ENCODE peak calls at places on chromosomes 7 and 10, in five cellular contexts. T is AG04450, S is HEK293T, F is H7, B is substantia nigra. G is an unnamed sample.
A peak's percentile ranks its signal among the peaks of the same experiment; 100 is the strongest.

GRCh38 chr10:24449334-24449740 is 240.4 kb downstream of the KIAA1217 start:
- DNase-seq in T (no peak), S (no peak), F (no peak), B (no peak), G (peak; percentile 19)

GRCh38 chr7:5303885-5304505 is 21.3 kb downstream of the SLC29A4 start:
- DNase-seq in T (no peak), S (no peak), F (peak; percentile 60), B (no peak), G (no peak)

GRCh38 chr7:37901236-37901827 is 15.3 kb downstream of the SFRP4 start:
- DNase-seq in T (no peak), S (peak; percentile 42), F (peak; percentile 14), B (no peak), G (peak; percentile 30)

GRCh38 chr7:43204081-43204480 is 91.6 kb downstream of the HECW1 start:
- DNase-seq in T (peak; percentile 21), S (no peak), F (no peak), B (no peak), G (no peak)

GRCh38 chr10:18164093-18164492 is 23.9 kb downstream of the CACNB2 start:
- DNase-seq in T (peak; percentile 41), S (no peak), F (no peak), B (no peak), G (no peak)

GRCh38 chr10:110919349-110919931 is at the start of gene SHOC2:
- DNase-seq in T (peak; percentile 20), S (peak; percentile 68), F (peak; percentile 87), B (peak; percentile 96), G (no peak)

GRCh38 chr10:30637881-30638467 is 8.4 kb upstream of the LYZL2 start:
- DNase-seq in T (peak; percentile 68), S (no peak), F (no peak), B (no peak), G (no peak)

GRCh38 chr7:107661081-107661864 is 645 bp downstream of the SLC26A4 start:
- DNase-seq in T (no peak), S (peak; percentile 63), F (peak; percentile 83), B (no peak), G (peak; percentile 41)

GRCh38 chr7:148457310-148457921 is 133.2 kb upstream of the C7orf33 start:
- DNase-seq in T (no peak), S (no peak), F (no peak), B (no peak), G (no peak)

GRCh38 chr10:68560916-68561691 is 967 bp downstream of the TET1 start:
- DNase-seq in T (no peak), S (peak; percentile 61), F (peak; percentile 89), B (no peak), G (peak; percentile 52)